ENCODE peak calls at places on chromosomes 16 and 17, in five cellular contexts. T is HEK293T, K is NT2/D1, F is GM12878, U is HepG2. B is an unnamed sample.
A peak's percentile ranks its signal among the peaks of the same experiment; 100 is the strongest.

GRCh38 chr17:67105213-67105612 is 60.9 kb downstream of the CACNG1 start:
- DNase-seq in T (no peak), K (no peak), F (no peak), U (no peak), B (no peak)

GRCh38 chr17:45338023-45338781 is 21.4 kb upstream of the MAP3K14 start:
- DNase-seq in T (peak; percentile 1), K (no peak), F (no peak), U (no peak), B (no peak)

GRCh38 chr16:73000907-73001521 is 46.9 kb downstream of the ZFHX3 start:
- DNase-seq in T (no peak), K (no peak), F (no peak), U (no peak), B (no peak)

GRCh38 chr16:83967838-83968482 is at the start of gene NECAB2:
- DNase-seq in T (peak; percentile 81), K (no peak), F (no peak), U (no peak), B (peak; percentile 74)

GRCh38 chr16:77450790-77451487 is 16.1 kb upstream of the ADAMTS18 start:
- DNase-seq in T (no peak), K (no peak), F (no peak), U (no peak), B (no peak)

GRCh38 chr17:4678448-4679026 is 25.4 kb downstream of the PELP1 start:
- DNase-seq in T (no peak), K (no peak), F (no peak), U (peak; percentile 39), B (no peak)

GRCh38 chr16:88883117-88883895 is 16.8 kb upstream of the PABPN1L start:
- DNase-seq in T (no peak), K (no peak), F (no peak), U (no peak), B (no peak)

GRCh38 chr17:7587420-7587786 is 2.5 kb downstream of the SOX15 start:
- DNase-seq in T (no peak), K (no peak), F (no peak), U (no peak), B (no peak)

GRCh38 chr17:17422217-17422610 is 54.6 kb upstream of the MED9 start:
- DNase-seq in T (no peak), K (no peak), F (no peak), U (no peak), B (no peak)

GRCh38 chr17:21193031-21193430 is 20.9 kb downstream of the TMEM11 start:
- DNase-seq in T (no peak), K (no peak), F (no peak), U (no peak), B (no peak)

GRCh38 chr17:16104189-16104588 is 104.6 kb downstream of the TTC19 start:
- DNase-seq in T (no peak), K (no peak), F (no peak), U (no peak), B (no peak)

GRCh38 chr17:16106161-16106891 is 106.7 kb downstream of the TTC19 start:
- DNase-seq in T (no peak), K (no peak), F (no peak), U (peak; percentile 12), B (no peak)

GRCh38 chr17:16107165-16107770 is 107.6 kb downstream of the TTC19 start:
- DNase-seq in T (no peak), K (no peak), F (no peak), U (no peak), B (no peak)

GRCh38 chr17:16100737-16101400 is 101.2 kb downstream of the TTC19 start:
- DNase-seq in T (no peak), K (no peak), F (no peak), U (no peak), B (no peak)

GRCh38 chr17:16101440-16101839 is 101.8 kb downstream of the TTC19 start:
- DNase-seq in T (no peak), K (no peak), F (no peak), U (no peak), B (no peak)
- TF ChIP-seq SUZ12 in T (no peak), K (no peak), F (no peak), U (no peak), B (no peak)

DNA sequence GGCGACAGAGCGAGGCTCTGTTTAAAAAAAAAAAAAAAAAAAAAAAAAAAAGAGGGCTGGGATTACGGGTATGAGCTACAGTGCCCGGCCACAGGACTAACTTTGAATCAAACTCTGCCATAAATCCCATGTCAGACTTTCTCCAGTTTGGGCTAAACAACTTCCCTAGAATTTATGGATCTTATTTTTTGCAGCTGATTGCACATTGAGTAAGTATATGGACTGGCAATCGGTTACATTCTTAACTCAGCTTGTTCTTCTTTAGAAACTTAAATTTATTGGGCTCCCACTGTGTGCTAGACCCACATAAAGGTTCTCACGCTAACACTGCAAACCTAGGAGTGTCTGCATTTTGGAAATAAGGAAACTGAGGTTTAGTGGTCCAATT is 788 bp upstream of the CBFB start:
- DNase-seq in T (no peak), K (no peak), F (no peak), U (no peak), B (no peak)
- TF ChIP-seq SUZ12 in T (no peak), K (no peak), F (no peak), U (no peak), B (no peak)

GRCh38 chr17:81615401-81615930 is 21.4 kb downstream of the NPLOC4 start:
- DNase-seq in T (no peak), K (no peak), F (no peak), U (no peak), B (no peak)
- TF ChIP-seq SUZ12 in T (no peak), K (no peak), F (no peak), U (no peak), B (no peak)

GRCh38 chr16:64417711-64418227 is 704.1 kb downstream of the CDH11 start:
- DNase-seq in T (no peak), K (no peak), F (no peak), U (no peak), B (no peak)
- TF ChIP-seq SUZ12 in T (no peak), K (no peak), F (no peak), U (no peak), B (no peak)

DNA sequence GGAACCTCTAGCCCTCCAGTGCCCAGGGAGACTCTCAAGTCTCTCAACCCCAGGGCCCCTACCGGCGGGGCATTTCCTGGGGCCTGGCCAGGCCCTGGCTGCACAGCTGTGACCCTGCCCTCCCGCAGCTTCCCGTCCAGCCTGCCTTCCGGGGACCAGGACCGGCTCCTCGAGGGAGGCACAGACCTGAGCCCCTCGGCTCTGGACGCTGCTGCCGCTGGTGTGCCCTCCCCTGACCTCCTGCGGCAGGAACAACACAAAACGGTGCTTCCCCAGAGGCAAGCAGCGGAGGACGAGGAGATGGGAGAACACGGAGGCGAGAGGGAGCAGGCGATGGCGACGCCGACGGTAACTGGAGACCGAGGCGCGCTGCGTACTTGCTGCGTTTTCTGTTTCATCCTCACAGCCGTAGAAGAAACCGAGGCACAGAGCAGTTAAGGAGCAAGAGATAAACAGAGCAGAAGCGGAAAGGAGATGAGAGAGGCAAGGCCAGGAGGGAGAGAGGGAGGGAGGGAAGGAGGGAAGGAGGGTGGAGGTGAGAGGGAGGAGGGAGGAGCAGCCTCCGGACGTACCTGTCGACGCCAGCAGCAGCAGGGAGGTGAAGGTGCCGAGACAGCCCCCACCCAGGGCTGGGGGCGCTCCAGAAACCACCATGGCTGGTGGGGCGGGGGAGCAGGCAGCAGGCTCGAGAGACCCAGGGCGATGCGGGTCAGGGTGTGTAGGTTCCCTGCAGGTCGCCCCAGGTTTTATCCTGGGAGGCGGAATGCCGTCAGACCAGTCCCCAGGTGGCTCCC is at the start of gene PRSS22:
- DNase-seq in T (peak; percentile 7), K (no peak), F (no peak), U (no peak), B (peak; percentile 74)
- TF ChIP-seq SUZ12 in T (no peak), K (no peak), F (no peak), U (no peak), B (no peak)

B was measured in H1.